ENCODE peak calls at places on chromosomes 13 and 19, in seven cellular contexts. Q, Y, K, S, X, W and A are unnamed samples.

GRCh38 chr13:40438999-40439797 is 227.2 kb downstream of the FOXO1 start:
- DNase-seq in Q (no peak), W (no peak), K (no peak), S (no peak), Y (no peak), X (peak), A (no peak)

GRCh38 chr19:35207391-35207871 is 21.1 kb downstream of the FAM187B start:
- DNase-seq in K (no peak), Q (no peak), S (no peak), Y (no peak), X (no peak), W (no peak), A (no peak)

GRCh38 chr13:43688230-43688907 is 98.4 kb downstream of the ENOX1 start:
- DNase-seq in W (no peak), X (no peak), Q (no peak), K (no peak), S (no peak), Y (no peak), A (no peak)

GRCh38 chr19:48637948-48638830 is 1.0 kb upstream of the DBP start:
- DNase-seq in W (peak), K (no peak), Y (peak), X (peak), S (peak), Q (peak), A (peak)

GRCh38 chr13:28613562-28613961 is 45.4 kb upstream of the POMP start:
- DNase-seq in X (no peak), K (no peak), Y (no peak), W (no peak), S (no peak), Q (no peak), A (no peak)

GRCh38 chr13:60143775-60144174 is 20.0 kb downstream of the DIAPH3 start:
- DNase-seq in K (no peak), Q (no peak), Y (no peak), W (no peak), S (no peak), X (no peak), A (no peak)

GRCh38 chr19:56538761-56539263 is at the start of gene ZFP28:
- DNase-seq in K (no peak), Y (peak), Q (no peak), W (peak), S (peak), X (no peak), A (no peak)

GRCh38 chr19:571127-571974 is 1.0 kb upstream of the BSG start:
- DNase-seq in S (peak), K (no peak), Q (no peak), X (peak), Y (peak), W (peak), A (peak)

GRCh38 chr13:109204657-109205056 is 575.2 kb downstream of the MYO16 start:
- DNase-seq in K (no peak), X (no peak), Y (no peak), S (no peak), W (no peak), Q (no peak), A (no peak)

GRCh38 chr13:77061362-77061761 is 34.4 kb upstream of the FBXL3 start:
- DNase-seq in W (no peak), S (no peak), Y (no peak), Q (no peak), K (no peak), X (no peak), A (no peak)

GRCh38 chr13:30108913-30109237 is 198.5 kb downstream of the KATNAL1 start:
- DNase-seq in W (no peak), Y (no peak), S (peak), K (peak), Q (no peak), X (no peak), A (no peak)

GRCh38 chr19:42152876-42153275 is 20.6 kb upstream of the POU2F2 start:
- DNase-seq in Q (no peak), S (no peak), W (no peak), Y (no peak), K (no peak), X (no peak), A (no peak)

GRCh38 chr13:110882228-110882627 is 32.6 kb downstream of the ANKRD10 start:
- DNase-seq in S (no peak), Q (no peak), K (no peak), X (no peak), Y (no peak), W (no peak), A (no peak)

GRCh38 chr13:19644947-19645439 is 11.5 kb downstream of the MPHOSPH8 start:
- DNase-seq in Y (no peak), W (no peak), K (no peak), X (no peak), Q (no peak), S (no peak), A (no peak)

GRCh38 chr19:17183271-17183757 is 31.8 kb upstream of the USE1 start:
- DNase-seq in Y (no peak), S (no peak), K (no peak), X (no peak), W (no peak), Q (no peak), A (no peak)

GRCh38 chr19:8589177-8589714 is 12.0 kb upstream of the MYO1F start:
- DNase-seq in Y (no peak), W (no peak), K (no peak), S (no peak), Q (no peak), X (no peak), A (no peak)

GRCh38 chr13:113973218-113974164 is at the start of gene C13orf46:
- DNase-seq in X (no peak), Y (no peak), S (no peak), W (peak), Q (no peak), K (no peak), A (no peak)

GRCh38 chr13:19818223-19818842 is 35.6 kb upstream of the PSPC1 start:
- DNase-seq in X (peak), Q (no peak), S (peak), K (no peak), Y (peak), W (peak), A (peak)

GRCh38 chr13:39888865-39889810 is 233.7 kb downstream of the COG6 start:
- DNase-seq in W (no peak), Y (no peak), Q (no peak), X (peak), S (no peak), K (no peak), A (no peak)

GRCh38 chr13:29583073-29583785 is 12.3 kb downstream of the SLC7A1 start:
- DNase-seq in K (peak), W (no peak), Q (no peak), S (no peak), X (peak), Y (no peak), A (no peak)

GRCh38 chr19:5809469-5809868 is 4.6 kb downstream of the NRTN start:
- DNase-seq in W (no peak), S (no peak), Y (no peak), K (no peak), X (no peak), Q (no peak), A (no peak)

GRCh38 chr19:38877781-38878574 is at the start of gene RINL:
- DNase-seq in Q (no peak), S (peak), K (no peak), X (no peak), Y (peak), W (no peak), A (peak)

GRCh38 chr19:54357381-54357780 is 7.3 kb downstream of the LAIR1 start:
- DNase-seq in S (no peak), W (no peak), Q (no peak), K (no peak), Y (no peak), X (no peak), A (no peak)

GRCh38 chr19:16031872-16032200 is 44.5 kb upstream of the TPM4 start:
- DNase-seq in Q (no peak), W (no peak), X (no peak), K (no peak), S (no peak), Y (no peak), A (no peak)

GRCh38 chr13:109344552-109345157 is 441.7 kb downstream of the IRS2 start:
- DNase-seq in W (no peak), K (peak), X (peak), Q (no peak), S (no peak), Y (no peak), A (no peak)

GRCh38 chr13:70893832-70894231 is 785.6 kb upstream of the KLHL1 start:
- DNase-seq in X (peak), Q (no peak), W (no peak), S (no peak), Y (no peak), K (no peak), A (no peak)

GRCh38 chr13:97384366-97384765 is 49.6 kb upstream of the RAP2A start:
- DNase-seq in W (no peak), K (no peak), Y (no peak), Q (no peak), X (no peak), S (no peak), A (no peak)

GRCh38 chr19:2064395-2064787 is 13.3 kb upstream of the MKNK2 start:
- DNase-seq in X (no peak), K (no peak), Y (no peak), S (no peak), Q (no peak), W (no peak), A (no peak)

GRCh38 chr19:46481947-46482346 is 10.6 kb upstream of the PNMA8A start:
- DNase-seq in Q (no peak), Y (no peak), S (no peak), K (no peak), W (no peak), X (no peak), A (no peak)

GRCh38 chr13:33918199-33918932 is 100.4 kb downstream of the RFC3 start:
- DNase-seq in Y (no peak), K (peak), Q (no peak), X (peak), S (no peak), W (no peak), A (no peak)

GRCh38 chr13:51001335-51001734 is 91.7 kb downstream of the RNASEH2B start:
- DNase-seq in K (no peak), X (no peak), Q (no peak), S (no peak), Y (no peak), W (no peak), A (no peak)

GRCh38 chr13:35690546-35690945 is 214.1 kb upstream of the MAB21L1 start:
- DNase-seq in X (peak), K (no peak), S (no peak), Q (no peak), W (no peak), Y (peak), A (no peak)

GRCh38 chr13:51380269-51380668 is 40.8 kb downstream of the SERPINE3 start:
- DNase-seq in X (peak), S (no peak), W (no peak), Q (no peak), Y (no peak), K (no peak), A (no peak)

GRCh38 chr13:49814551-49815270 is 22.2 kb upstream of the KPNA3 start:
- DNase-seq in X (no peak), Q (no peak), K (no peak), S (no peak), W (no peak), Y (no peak), A (no peak)

GRCh38 chr13:104816716-104817115 is 1718.7 kb downstream of the EFNB2 start:
- DNase-seq in W (no peak), S (no peak), K (no peak), Y (no peak), Q (no peak), X (peak), A (no peak)

GRCh38 chr13:45602183-45602582 is 13.4 kb downstream of the ERICH6B start:
- DNase-seq in K (no peak), S (no peak), Y (no peak), W (no peak), Q (no peak), X (no peak), A (no peak)

GRCh38 chr13:111909971-111910671 is 156.8 kb upstream of the SOX1 start:
- DNase-seq in W (no peak), X (no peak), K (no peak), Q (no peak), S (no peak), Y (no peak), A (no peak)

GRCh38 chr19:3368441-3368795 is 2.0 kb downstream of the NFIC start:
- DNase-seq in Q (no peak), X (no peak), K (no peak), W (no peak), S (no peak), Y (no peak), A (no peak)

GRCh38 chr19:51821921-51822716 is 27.2 kb downstream of the FPR3 start:
- DNase-seq in Q (no peak), W (no peak), Y (no peak), X (peak), S (no peak), K (no peak), A (no peak)